ENCODE peak calls at places on chromosomes 6 and 20, in ten cellular contexts. Q is A172, U is epithelial cell of esophagus, F is sciatic nerve, C is SW480, D is Ammon's horn, L is cardiac fibroblast, G is NCI-H1092, O is SHP77, V is small intestine. H is an unnamed sample.

GRCh38 chr6:41416165-41416837 is 80.9 kb downstream of the NCR2 start:
- DNase-seq in V (no peak), O (no peak), L (no peak), G (peak), U (no peak), C (no peak), D (peak), F (no peak), Q (no peak), H (no peak)

GRCh38 chr6:28710466-28711191 is 184.9 kb downstream of the GPX5 start:
- DNase-seq in Q (peak), U (peak), G (no peak), O (no peak), V (no peak), F (no peak), C (no peak), D (no peak), L (peak), H (peak)

GRCh38 chr20:46028110-46028509 is 905 bp upstream of the SLC12A5 start:
- DNase-seq in D (no peak), F (no peak), G (no peak), V (no peak), L (no peak), U (no peak), O (no peak), C (no peak), Q (no peak), H (no peak)

GRCh38 chr20:36155991-36156390 is 1.5 kb downstream of the EPB41L1 start:
- DNase-seq in V (no peak), F (no peak), C (no peak), U (no peak), D (peak), L (no peak), Q (no peak), G (no peak), O (no peak), H (no peak)

GRCh38 chr6:38876470-38876869 is 161.4 kb downstream of the DNAH8 start:
- DNase-seq in F (no peak), Q (no peak), O (no peak), U (no peak), C (no peak), L (peak), D (peak), V (peak), G (no peak), H (peak)

GRCh38 chr6:8446391-8446790 is 11.0 kb upstream of the SLC35B3 start:
- DNase-seq in D (no peak), F (no peak), U (no peak), V (no peak), L (no peak), G (no peak), Q (no peak), C (no peak), O (no peak), H (no peak)

GRCh38 chr20:25016471-25016870 is 23.9 kb upstream of the APMAP start:
- DNase-seq in U (no peak), V (no peak), G (no peak), O (no peak), C (no peak), Q (no peak), L (no peak), D (no peak), F (peak), H (no peak)

GRCh38 chr6:43186019-43186418 is 4.0 kb downstream of the CUL9 start:
- DNase-seq in U (no peak), L (no peak), F (no peak), C (no peak), O (no peak), V (no peak), D (no peak), G (no peak), Q (no peak), H (no peak)

GRCh38 chr6:162379762-162380409 is 347.7 kb downstream of the PRKN start:
- DNase-seq in O (peak), G (no peak), C (no peak), U (no peak), F (no peak), Q (no peak), D (no peak), V (no peak), L (no peak), H (no peak)

GRCh38 chr20:44642203-44643153 is 9.0 kb downstream of the ADA start:
- DNase-seq in O (peak), L (peak), F (no peak), U (peak), G (peak), V (peak), Q (peak), D (peak), C (peak), H (peak)

GRCh38 chr20:47700327-47700726 is 85.0 kb downstream of the SULF2 start:
- DNase-seq in U (no peak), Q (no peak), L (no peak), V (no peak), G (no peak), F (no peak), C (no peak), O (no peak), D (no peak), H (no peak)

GRCh38 chr20:50625986-50626677 is 65.2 kb downstream of the RIPOR3 start:
- DNase-seq in U (peak), V (peak), C (peak), F (peak), D (no peak), G (peak), L (peak), O (peak), Q (peak), H (peak)

H was measured in HT1080.